ENCODE peak calls at places on chromosome 7, in eight cellular contexts. X is heart left ventricle, M is lung, Y is cardiac muscle cell, R is K562, W is IMR-90, Z is psoas muscle, N is WERI-Rb-1. A is an unnamed sample.
A peak's percentile ranks its signal among the peaks of the same experiment; 100 is the strongest.

GRCh38 chr7:139576179-139576973 is 52.9 kb downstream of the CLEC2L start:
- DNase-seq in X (no peak), M (no peak), Y (no peak), R (no peak), W (no peak), Z (no peak), N (no peak), A (no peak)

GRCh38 chr7:14197280-14197679 is 207.8 kb upstream of the ETV1 start:
- DNase-seq in X (peak; percentile 35), M (no peak), Y (peak; percentile 50), R (no peak), W (no peak), Z (no peak), N (no peak), A (no peak)

GRCh38 chr7:99037327-99037940 is 106.5 kb downstream of the SMURF1 start:
- DNase-seq in X (no peak), M (no peak), Y (no peak), R (no peak), W (no peak), Z (no peak), N (no peak), A (no peak)

GRCh38 chr7:96327429-96327828 is 5.5 kb upstream of the SLC25A13 start:
- DNase-seq in X (no peak), M (no peak), Y (no peak), R (no peak), W (no peak), Z (no peak), N (no peak), A (no peak)

GRCh38 chr7:75639893-75640600 is 98.7 kb downstream of the HIP1 start:
- DNase-seq in X (no peak), M (no peak), Y (peak; percentile 43), R (no peak), W (no peak), Z (no peak), N (peak; percentile 76), A (no peak)

GRCh38 chr7:47852330-47853245 is 95.7 kb downstream of the PKD1L1 start:
- DNase-seq in X (no peak), M (peak; percentile 17), Y (peak; percentile 18), R (no peak), W (no peak), Z (no peak), N (peak; percentile 37), A (no peak)

GRCh38 chr7:105218939-105219770 is 169.6 kb downstream of the SRPK2 start:
- DNase-seq in X (no peak), M (no peak), Y (no peak), R (no peak), W (peak; percentile 66), Z (no peak), N (no peak), A (no peak)

GRCh38 chr7:54788664-54789063 is 29.7 kb upstream of the SEC61G start:
- DNase-seq in X (no peak), M (no peak), Y (peak; percentile 65), R (peak; percentile 14), W (peak; percentile 96), Z (no peak), N (peak; percentile 48), A (peak; percentile 81)

GRCh38 chr7:87328281-87328680 is 17.2 kb upstream of the CROT start:
- DNase-seq in X (no peak), M (no peak), Y (peak; percentile 37), R (no peak), W (peak; percentile 39), Z (no peak), N (no peak), A (no peak)

GRCh38 chr7:129150199-129150996 is 5.9 kb downstream of the TSPAN33 start:
- DNase-seq in X (no peak), M (no peak), Y (no peak), R (peak; percentile 73), W (no peak), Z (no peak), N (no peak), A (no peak)

GRCh38 chr7:44131173-44132009 is 8.0 kb upstream of the POLD2 start:
- DNase-seq in X (peak; percentile 38), M (no peak), Y (peak; percentile 80), R (peak; percentile 37), W (no peak), Z (peak; percentile 11), N (peak; percentile 79), A (no peak)

GRCh38 chr7:108461855-108462254 is 5.6 kb upstream of the NRCAM start:
- DNase-seq in X (no peak), M (no peak), Y (no peak), R (no peak), W (no peak), Z (no peak), N (peak; percentile 31), A (no peak)

GRCh38 chr7:53383131-53383530 is 347.7 kb downstream of the POM121L12 start:
- DNase-seq in X (no peak), M (no peak), Y (no peak), R (no peak), W (no peak), Z (no peak), N (no peak), A (no peak)

GRCh38 chr7:68730871-68731403 is 867.3 kb upstream of the AUTS2 start:
- DNase-seq in X (no peak), M (peak; percentile 32), Y (no peak), R (no peak), W (no peak), Z (no peak), N (no peak), A (no peak)

GRCh38 chr7:15600298-15600697 is 38.5 kb upstream of the AGMO start:
- DNase-seq in X (no peak), M (no peak), Y (no peak), R (no peak), W (no peak), Z (no peak), N (no peak), A (no peak)

GRCh38 chr7:87926581-87927461 is 7.2 kb upstream of the ADAM22 start:
- DNase-seq in X (no peak), M (no peak), Y (no peak), R (no peak), W (no peak), Z (no peak), N (no peak), A (no peak)

DNA sequence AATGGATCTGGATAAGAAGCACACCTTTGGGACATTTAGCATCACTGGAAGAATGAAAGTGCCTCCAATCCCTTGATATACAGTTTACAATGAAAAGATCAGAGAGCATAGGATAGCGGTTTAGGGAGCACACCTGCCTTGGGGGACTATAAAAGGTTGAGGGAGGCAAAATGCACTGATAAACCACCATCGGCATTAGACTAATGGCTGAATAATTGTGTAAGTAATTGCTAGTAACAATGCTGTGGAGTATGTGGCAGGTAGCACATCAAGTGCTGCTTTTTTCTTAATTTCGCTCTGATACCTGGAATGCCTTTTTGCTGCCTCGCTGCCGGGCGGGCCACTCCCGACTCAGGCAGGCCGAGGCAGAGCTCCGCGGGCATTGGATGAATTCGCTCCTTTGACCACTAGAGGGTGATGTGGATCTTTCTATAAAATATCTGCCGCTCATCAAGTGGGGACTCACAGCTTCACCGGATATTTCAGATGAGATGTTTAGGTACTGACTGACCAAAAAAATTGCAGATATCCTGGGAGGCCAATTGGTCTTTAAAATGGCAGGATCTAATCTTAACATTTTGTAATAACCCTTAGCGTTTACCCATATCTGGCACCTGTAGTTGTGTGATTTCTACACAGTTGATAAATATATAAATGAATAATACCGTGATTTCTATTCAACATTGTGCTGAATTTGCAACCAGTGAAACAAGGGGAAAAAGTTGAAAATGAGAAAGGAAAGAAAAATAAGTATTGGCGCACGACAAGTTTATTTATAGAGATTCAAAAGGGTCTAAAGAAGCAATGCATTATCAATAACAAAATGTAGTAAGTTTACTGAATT is 116.8 kb upstream of the PRSS1 start:
- DNase-seq in X (peak; percentile 31), M (peak; percentile 52), Y (peak; percentile 76), R (peak; percentile 85), W (peak; percentile 60), Z (no peak), N (peak; percentile 65), A (no peak)
- TF ChIP-seq CTCF in X (peak; percentile 75), M (peak; percentile 59), Y (peak; percentile 72), R (peak; percentile 90), W (peak; percentile 73), Z (peak; percentile 81), N (peak; percentile 63), A (peak; percentile 77)

GRCh38 chr7:126702242-126703016 is 550.3 kb downstream of the GRM8 start:
- DNase-seq in X (no peak), M (no peak), Y (no peak), R (no peak), W (no peak), Z (no peak), N (no peak), A (no peak)
- H3K4me3 ChIP-seq in X (no peak overlapping the region), M (no peak overlapping the region), Y (no peak overlapping the region), R (no peak overlapping the region), W (no peak overlapping the region), Z (no peak overlapping the region), N (no peak overlapping the region), A (no peak overlapping the region)

GRCh38 chr7:41752615-41753014 is 49.7 kb upstream of the INHBA start:
- DNase-seq in X (no peak), M (no peak), Y (no peak), R (no peak), W (no peak), Z (no peak), N (no peak), A (no peak)

GRCh38 chr7:41756783-41757182 is 53.9 kb upstream of the INHBA start:
- DNase-seq in X (no peak), M (no peak), Y (no peak), R (no peak), W (no peak), Z (no peak), N (no peak), A (no peak)

GRCh38 chr7:41758321-41758720 is 55.4 kb upstream of the INHBA start:
- DNase-seq in X (no peak), M (no peak), Y (no peak), R (no peak), W (no peak), Z (no peak), N (no peak), A (no peak)

GRCh38 chr7:41755100-41755499 is 52.2 kb upstream of the INHBA start:
- DNase-seq in X (no peak), M (no peak), Y (no peak), R (no peak), W (no peak), Z (no peak), N (no peak), A (no peak)

GRCh38 chr7:41754046-41754445 is 51.2 kb upstream of the INHBA start:
- DNase-seq in X (no peak), M (no peak), Y (no peak), R (no peak), W (peak; percentile 15), Z (no peak), N (no peak), A (no peak)
- H3K27ac ChIP-seq in X (no peak overlapping the region), M (no peak overlapping the region), Y (no peak overlapping the region), R (no peak overlapping the region), W (no peak overlapping the region), Z (no peak overlapping the region), N (no peak overlapping the region), A (no peak overlapping the region)

DNA sequence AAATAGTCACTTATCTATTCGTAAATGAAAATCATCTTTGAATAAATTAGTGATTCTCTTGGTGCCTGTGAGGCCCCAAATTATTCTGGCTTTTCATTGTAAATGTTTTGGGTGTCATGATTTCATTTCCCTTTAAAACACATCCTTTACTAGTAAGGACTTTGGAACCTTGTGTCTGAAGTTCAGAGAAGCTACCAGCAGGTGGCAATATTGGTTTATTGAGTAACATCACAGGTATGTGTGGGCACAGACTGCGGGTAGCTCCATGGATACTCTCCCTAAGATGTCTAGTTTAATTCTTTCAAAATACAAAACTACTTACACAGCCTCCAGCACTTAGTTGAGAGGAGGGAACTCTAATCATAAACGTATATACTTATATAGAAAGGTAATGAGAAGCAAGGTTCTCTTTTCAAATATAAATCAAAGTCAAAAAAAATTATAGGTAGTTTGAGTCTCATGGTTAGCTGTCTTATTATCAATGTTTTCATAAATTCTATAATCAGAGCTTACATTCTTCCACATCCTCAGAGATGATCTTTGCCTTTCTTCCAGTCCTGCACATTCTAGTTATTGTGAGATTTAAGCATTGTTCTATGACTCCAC is 449.6 kb downstream of the GRM8 start:
- DNase-seq in X (no peak), M (peak; percentile 43), Y (peak; percentile 83), R (peak; percentile 77), W (peak; percentile 51), Z (no peak), N (peak; percentile 68), A (peak; percentile 2)
- TF ChIP-seq CTCF in X (peak; percentile 59), M (peak; percentile 30), Y (peak; percentile 65), R (peak; percentile 81), W (peak; percentile 59), Z (peak; percentile 55), N (peak; percentile 46), A (peak; percentile 54)

A was measured in AG04450.